ENCODE peak calls at places on chromosomes 12 and 14, in six cellular contexts. I, Q, W, M, H and U are unnamed samples.
A peak's percentile ranks its signal among the peaks of the same experiment; 100 is the strongest.

GRCh38 chr12:84950971-84951546 is 38.5 kb upstream of the SLC6A15 start:
- DNase-seq in W (no peak), I (no peak), Q (no peak), M (no peak), H (no peak), U (no peak)

GRCh38 chr12:19211802-19212201 is 82.3 kb downstream of the PLEKHA5 start:
- DNase-seq in H (no peak), M (no peak), W (no peak), Q (no peak), I (no peak), U (no peak)

GRCh38 chr14:64337901-64338615 is 43.9 kb upstream of the ESR2 start:
- DNase-seq in H (no peak), Q (no peak), I (peak; percentile 71), M (peak; percentile 26), W (peak; percentile 62), U (peak; percentile 68)

GRCh38 chr12:15192721-15193120 is 28.5 kb downstream of the RERG start:
- DNase-seq in I (no peak), H (no peak), M (no peak), Q (no peak), W (no peak), U (no peak)

GRCh38 chr14:34684578-34684977 is 29.8 kb downstream of the CFL2 start:
- DNase-seq in Q (no peak), H (no peak), W (peak; percentile 62), M (no peak), I (no peak), U (no peak)

GRCh38 chr14:74754157-74754556 is 9.0 kb upstream of the YLPM1 start:
- DNase-seq in I (no peak), M (no peak), H (no peak), W (no peak), Q (no peak), U (no peak)

GRCh38 chr14:27623782-27624181 is 1025.9 kb upstream of the NOVA1 start:
- DNase-seq in H (no peak), Q (no peak), M (no peak), W (no peak), I (no peak), U (no peak)

GRCh38 chr12:92973614-92974013 is 44.5 kb upstream of the EEA1 start:
- DNase-seq in Q (no peak), I (peak; percentile 73), W (peak; percentile 90), H (no peak), M (peak; percentile 62), U (no peak)

GRCh38 chr14:88614218-88614907 is 51.5 kb downstream of the ZC3H14 start:
- DNase-seq in W (peak; percentile 72), I (peak; percentile 57), M (no peak), Q (no peak), H (no peak), U (no peak)

GRCh38 chr14:105982664-105983063 is 456.3 kb downstream of the TMEM121 start:
- DNase-seq in I (no peak), H (no peak), W (no peak), M (no peak), Q (no peak), U (no peak)

GRCh38 chr14:69214376-69214775 is 23.1 kb downstream of the EXD2 start:
- DNase-seq in H (no peak), W (no peak), M (no peak), I (peak; percentile 31), Q (no peak), U (no peak)

GRCh38 chr14:77002889-77003288 is 25.6 kb downstream of the IRF2BPL start:
- DNase-seq in Q (no peak), M (no peak), H (no peak), I (no peak), W (no peak), U (no peak)

GRCh38 chr12:67748761-67749075 is 100.2 kb downstream of the DYRK2 start:
- DNase-seq in M (no peak), I (peak; percentile 74), H (no peak), Q (no peak), W (no peak), U (peak; percentile 51)

GRCh38 chr14:24311837-24312615 is 724 bp downstream of the LTB4R start:
- DNase-seq in I (no peak), W (peak; percentile 23), Q (no peak), M (no peak), H (no peak), U (no peak)

DNA sequence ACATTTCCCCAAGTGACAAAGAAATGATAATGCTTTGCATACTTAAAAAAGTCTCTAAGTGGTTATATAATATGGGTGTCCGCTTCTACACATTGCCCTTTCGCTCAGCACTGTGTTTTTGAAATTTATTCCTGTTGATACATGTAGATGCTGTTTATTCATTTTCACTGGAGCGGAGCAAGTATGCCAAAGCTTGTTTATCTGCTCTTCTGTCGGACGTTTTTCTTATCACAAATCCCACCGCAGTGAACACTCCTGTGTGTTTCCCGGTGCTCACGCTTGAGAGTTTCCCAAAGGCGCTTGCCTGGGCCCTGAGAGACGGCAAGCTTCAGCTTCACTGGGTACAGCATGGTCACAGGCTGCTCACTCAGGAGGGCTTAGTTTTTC is 50.2 kb downstream of the TPCN1 start:
- DNase-seq in Q (no peak), W (no peak), M (no peak), I (no peak), H (no peak), U (no peak)
- H3K36me3 ChIP-seq in Q (no peaks in the 10 kb centered on the region), W (no peaks in the 10 kb centered on the region), M (peaks cover 5% of the 10 kb centered on the region), I (no peaks in the 10 kb centered on the region), H (no peaks in the 10 kb centered on the region), U (peaks cover 6% of the 10 kb centered on the region)

DNA sequence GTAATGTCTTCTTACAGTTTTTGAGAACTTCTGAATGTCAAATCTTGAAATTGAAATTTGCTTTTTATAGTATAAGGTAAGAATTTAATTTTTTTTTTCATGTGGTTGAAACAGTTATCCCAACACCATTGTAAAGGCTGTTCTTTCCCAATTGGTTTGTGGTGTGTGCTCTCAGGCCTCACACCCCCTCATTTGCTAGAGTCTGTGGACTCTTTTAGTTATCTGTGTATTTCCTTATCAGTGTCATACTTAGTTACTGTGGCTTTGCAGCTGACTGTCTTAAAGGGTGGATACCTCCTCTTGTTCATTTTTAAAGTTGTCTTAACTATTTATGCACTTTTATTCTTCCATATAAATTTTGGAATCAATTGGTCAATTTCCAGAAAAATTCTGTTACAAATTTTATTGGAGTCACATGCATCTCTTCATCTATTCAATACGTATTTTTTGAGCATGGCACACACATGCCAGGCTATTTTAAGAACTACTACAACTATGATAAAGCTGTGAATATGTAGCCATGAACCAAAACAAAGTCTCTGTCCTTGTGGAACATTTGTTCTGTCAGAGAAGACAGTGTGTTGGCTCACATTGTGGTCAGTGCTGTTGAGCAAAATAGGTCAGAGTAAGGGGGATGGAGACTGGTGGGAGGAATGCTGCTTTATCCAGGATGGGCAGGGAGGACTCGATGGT is 24.2 kb downstream of the FGF23 start:
- DNase-seq in W (peak; percentile 12), I (no peak), M (no peak), H (no peak), Q (no peak), U (no peak)
- H3K4me3 ChIP-seq in W (no peak overlapping the region), I (no peak overlapping the region), M (no peak overlapping the region), H (no peak overlapping the region), Q (no peak overlapping the region), U (no peak overlapping the region)

GRCh38 chr14:60561845-60562746 is 53.1 kb downstream of the SIX6 start:
- DNase-seq in I (peak; percentile 94), W (peak; percentile 81), M (peak; percentile 21), H (peak; percentile 43), Q (peak; percentile 53), U (peak; percentile 20)
- TF ChIP-seq CTCF in I (peak; percentile 98), W (peak; percentile 74), M (peak; percentile 77), H (peak; percentile 83), Q (no peak), U (peak; percentile 26)

GRCh38 chr12:53012928-53013327 is 6.7 kb downstream of the EIF4B start:
- DNase-seq in H (no peak), M (no peak), I (no peak), W (no peak), Q (no peak), U (no peak)

GRCh38 chr12:53011889-53012288 is 5.6 kb downstream of the EIF4B start:
- DNase-seq in I (no peak), W (no peak), H (no peak), Q (no peak), M (no peak), U (no peak)

GRCh38 chr12:53010955-53011354 is 4.7 kb downstream of the EIF4B start:
- DNase-seq in I (no peak), W (no peak), H (no peak), Q (no peak), M (no peak), U (no peak)

DNA sequence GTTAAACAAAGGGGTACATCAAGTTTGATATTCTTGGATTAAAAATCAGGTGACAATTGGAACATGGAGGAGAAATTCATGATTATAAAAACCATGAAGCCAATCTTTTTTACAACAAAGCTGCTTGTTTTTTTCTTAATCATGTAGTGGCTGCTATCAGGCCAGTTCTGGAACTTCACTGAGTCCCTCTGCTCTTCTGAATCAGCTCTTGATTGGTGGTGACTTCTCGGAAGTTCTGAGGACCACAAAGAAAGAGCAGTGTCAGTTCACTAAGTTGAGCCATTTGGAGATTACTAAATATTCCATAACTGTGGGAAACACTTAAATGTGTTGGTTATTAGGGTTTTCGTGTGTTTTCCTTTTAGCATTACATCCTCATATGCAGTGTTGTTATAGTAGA is 8.5 kb downstream of the EIF4B start:
- DNase-seq in M (no peak), Q (no peak), H (no peak), W (no peak), I (no peak), U (no peak)
- H3K36me3 ChIP-seq in M (no peaks in the 10 kb centered on the region), Q (no peaks in the 10 kb centered on the region), H (peaks cover 28% of the 10 kb centered on the region), W (peaks cover 30% of the 10 kb centered on the region), I (peaks cover 77% of the 10 kb centered on the region), U (peaks cover 7% of the 10 kb centered on the region)

DNA sequence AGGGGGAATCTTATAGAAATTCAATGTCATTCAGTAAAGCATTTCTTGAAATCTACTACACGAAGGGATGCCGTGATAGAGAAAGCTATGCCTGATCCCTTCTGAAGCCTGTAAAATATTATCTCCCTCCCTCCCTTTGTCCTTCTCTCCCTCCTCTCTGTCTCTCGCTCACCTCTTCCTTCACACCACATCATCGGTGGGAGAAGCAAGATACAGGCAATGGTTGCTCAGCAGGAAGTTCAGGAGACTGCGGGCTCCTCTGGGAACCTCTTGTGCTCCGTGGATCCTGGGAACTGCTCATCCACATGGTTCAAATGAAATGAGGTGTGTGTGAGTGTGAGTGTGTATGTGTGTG is 219.4 kb upstream of the TBX3 start:
- DNase-seq in M (no peak), H (no peak), I (peak; percentile 69), W (peak; percentile 43), Q (no peak), U (no peak)
- H3K4me3 ChIP-seq in M (no peak overlapping the region), H (no peak overlapping the region), I (peak overlapping the region; percentile 61), W (no peak overlapping the region), Q (no peak overlapping the region), U (no peak overlapping the region)

DNA sequence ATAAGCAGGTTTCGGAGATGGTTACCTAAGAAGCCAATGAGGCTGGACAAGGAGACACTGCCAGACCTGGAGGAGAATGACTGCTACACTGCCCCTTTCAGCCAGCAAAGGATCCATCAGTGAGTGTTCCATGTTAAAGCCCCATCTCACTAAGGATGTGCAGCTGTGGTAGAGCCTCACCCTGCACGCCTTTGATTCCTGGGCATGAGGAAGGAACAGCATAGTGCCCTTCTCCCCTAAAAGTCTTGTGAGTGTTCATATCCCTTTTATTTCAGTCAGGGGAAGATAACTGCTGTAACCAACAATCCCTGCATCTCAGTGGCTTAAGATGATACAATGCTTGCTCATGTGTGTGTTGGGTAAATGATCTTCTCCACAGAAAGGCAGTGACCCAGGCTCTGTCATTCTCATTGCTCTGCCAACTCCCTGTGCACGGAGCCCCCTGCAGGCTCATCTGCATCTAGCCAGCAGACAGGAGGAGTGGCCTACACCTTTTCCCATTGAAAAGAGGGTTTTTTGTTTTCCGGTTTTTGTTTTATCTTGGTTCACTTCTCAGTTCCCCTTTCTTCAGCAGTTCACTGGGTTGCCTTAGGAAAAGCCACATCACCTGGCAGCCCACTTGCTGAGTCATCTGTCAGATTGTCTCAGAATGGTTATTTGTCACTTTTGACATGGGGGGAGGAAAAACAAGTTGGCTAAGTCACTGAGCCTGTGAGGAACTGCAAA is 193.1 kb downstream of the ANO4 start:
- DNase-seq in M (peak; percentile 32), Q (peak; percentile 41), I (peak; percentile 66), W (peak; percentile 54), H (no peak), U (no peak)
- TF ChIP-seq CTCF in M (peak; percentile 73), Q (no peak), I (peak; percentile 55), W (peak; percentile 58), H (no peak), U (peak; percentile 15)